ENCODE peak calls at places on chromosomes 7 and 10, in nine cellular contexts. I is NCI-H345; B is stimulated activated CD4-positive, alpha-beta T cell treated with anti-CD3 and anti-CD28 coated beads, Interleukin-15, amount 100 ng/mL, for 24 hours; M is HCT116; V is fibroblast of mammary gland; X is astrocyte of the spinal cord; C is iris pigment epithelial cell; N is cortex of kidney; Z is kidney epithelial cell. P is an unnamed sample.

GRCh38 chr7:112995091-112995824 is 91.4 kb downstream of the GPR85 start:
- DNase-seq in I (no peak), B (no peak), M (no peak), V (peak), X (peak), C (peak), N (no peak), Z (peak), P (no peak)

GRCh38 chr7:13104128-13104527 is 416.7 kb downstream of the ARL4A start:
- DNase-seq in I (no peak), B (no peak), M (no peak), V (no peak), X (no peak), C (peak), N (no peak), Z (no peak), P (no peak)

GRCh38 chr7:134450296-134451000 is 8.5 kb downstream of the AKR1B1 start:
- DNase-seq in I (no peak), B (no peak), M (no peak), V (peak), X (no peak), C (no peak), N (no peak), Z (no peak), P (no peak)

GRCh38 chr7:130913721-130914588 is 179.9 kb upstream of the KLF14 start:
- DNase-seq in I (no peak), B (no peak), M (no peak), V (no peak), X (no peak), C (no peak), N (no peak), Z (no peak), P (no peak)

GRCh38 chr7:46759711-46760480 is 822.0 kb downstream of the TNS3 start:
- DNase-seq in I (no peak), B (no peak), M (no peak), V (peak), X (peak), C (peak), N (no peak), Z (no peak), P (no peak)

GRCh38 chr7:81120803-81121202 is 202.0 kb upstream of the SEMA3C start:
- DNase-seq in I (no peak), B (no peak), M (no peak), V (no peak), X (no peak), C (no peak), N (no peak), Z (no peak), P (no peak)

GRCh38 chr10:87878664-87879459 is 15.4 kb downstream of the PTEN start:
- DNase-seq in I (no peak), B (no peak), M (no peak), V (no peak), X (peak), C (no peak), N (no peak), Z (no peak), P (no peak)

GRCh38 chr7:55148571-55148970 is 129.8 kb downstream of the EGFR start:
- DNase-seq in I (no peak), B (no peak), M (no peak), V (no peak), X (no peak), C (peak), N (no peak), Z (no peak), P (no peak)

GRCh38 chr10:119211176-119211575 is 3.8 kb downstream of the GRK5 start:
- DNase-seq in I (no peak), B (no peak), M (no peak), V (peak), X (peak), C (peak), N (no peak), Z (no peak), P (no peak)

GRCh38 chr10:22825841-22826240 is 102.0 kb upstream of the ARMC3 start:
- DNase-seq in I (no peak), B (no peak), M (peak), V (no peak), X (no peak), C (no peak), N (no peak), Z (no peak), P (no peak)

GRCh38 chr7:150801242-150801945 is 825 bp downstream of the TMEM176A start:
- DNase-seq in I (no peak), B (peak), M (no peak), V (no peak), X (no peak), C (no peak), N (no peak), Z (no peak), P (no peak)

GRCh38 chr10:59177031-59177861 is 803 bp downstream of the PHYHIPL start:
- DNase-seq in I (peak), B (no peak), M (no peak), V (peak), X (peak), C (peak), N (no peak), Z (peak), P (peak)

GRCh38 chr7:73896454-73896853 is 35.5 kb downstream of the TMEM270 start:
- DNase-seq in I (no peak), B (no peak), M (no peak), V (peak), X (peak), C (peak), N (no peak), Z (no peak), P (no peak)

GRCh38 chr7:158834799-158835784 is 5.8 kb upstream of the ESYT2 start:
- DNase-seq in I (no peak), B (no peak), M (no peak), V (peak), X (no peak), C (no peak), N (no peak), Z (no peak), P (no peak)

P was measured in posterior cingulate gyrus.